ENCODE peak calls at places on chromosome 13, in eight cellular contexts. I is DND-41, L is endothelial cell, D is thoracic aorta, C is WTC11, J is AG04450, U is lower lobe of right lung, O is transverse colon. A is an unnamed sample.
A peak's percentile ranks its signal among the peaks of the same experiment; 100 is the strongest.

GRCh38 chr13:111383591-111384440 is 63.4 kb downstream of the TEX29 start:
- DNase-seq in U (no peak), I (no peak), L (no peak), D (no peak), O (no peak), J (no peak), C (no peak), A (no peak)

GRCh38 chr13:80361883-80362327 is 21.0 kb upstream of the SPRY2 start:
- DNase-seq in U (no peak), C (no peak), O (no peak), L (no peak), D (no peak), I (no peak), J (no peak), A (peak; percentile 5)

GRCh38 chr13:88000239-88000638 is 329.1 kb downstream of the SLITRK5 start:
- DNase-seq in I (no peak), D (no peak), O (no peak), C (no peak), J (no peak), L (no peak), U (no peak), A (no peak)

GRCh38 chr13:112198611-112199010 is 131.7 kb downstream of the SOX1 start:
- DNase-seq in J (no peak), D (no peak), I (no peak), C (no peak), O (no peak), L (no peak), U (no peak), A (no peak)

GRCh38 chr13:75461314-75461713 is 20.7 kb downstream of the TBC1D4 start:
- DNase-seq in C (no peak), L (no peak), I (no peak), U (no peak), O (no peak), J (no peak), D (no peak), A (no peak)

GRCh38 chr13:111248822-111249221 is 71.6 kb upstream of the TEX29 start:
- DNase-seq in I (no peak), U (no peak), C (no peak), D (no peak), J (no peak), L (no peak), O (no peak), A (no peak)

GRCh38 chr13:79445968-79446645 is 34.8 kb upstream of the NDFIP2 start:
- DNase-seq in O (no peak), J (no peak), D (no peak), L (no peak), I (peak; percentile 60), U (no peak), C (peak; percentile 35), A (no peak)

GRCh38 chr13:50521750-50522149 is 321.7 kb downstream of the DLEU7 start:
- DNase-seq in J (no peak), O (no peak), U (no peak), L (no peak), C (no peak), D (no peak), I (no peak), A (peak; percentile 27)

GRCh38 chr13:111043575-111043982 is 71.5 kb upstream of the ARHGEF7 start:
- DNase-seq in O (no peak), U (no peak), L (no peak), J (no peak), I (no peak), C (no peak), D (no peak), A (no peak)

GRCh38 chr13:40550130-40550529 is 116.3 kb downstream of the FOXO1 start:
- DNase-seq in U (no peak), J (no peak), O (no peak), L (no peak), I (no peak), D (no peak), C (no peak), A (no peak)

GRCh38 chr13:29428310-29428991 is 167.0 kb downstream of the SLC7A1 start:
- DNase-seq in C (peak; percentile 65), J (no peak), D (no peak), O (no peak), U (no peak), L (peak; percentile 39), I (no peak), A (peak; percentile 52)

GRCh38 chr13:32022292-32022691 is 9.3 kb upstream of the FRY start:
- DNase-seq in I (no peak), C (no peak), D (no peak), L (no peak), J (no peak), O (no peak), U (no peak), A (peak; percentile 35)

GRCh38 chr13:41700790-41701310 is 243.5 kb downstream of the RGCC start:
- DNase-seq in J (peak; percentile 18), U (no peak), L (no peak), C (no peak), I (no peak), O (no peak), D (no peak), A (no peak)

GRCh38 chr13:25069236-25069635 is 26.7 kb upstream of the PABPC3 start:
- DNase-seq in J (no peak), O (no peak), I (no peak), D (no peak), C (no peak), U (no peak), L (no peak), A (no peak)

GRCh38 chr13:46359731-46360130 is 27.3 kb downstream of the RUBCNL start:
- DNase-seq in I (no peak), O (no peak), U (no peak), D (no peak), J (no peak), C (no peak), L (no peak), A (no peak)

GRCh38 chr13:28128030-28128429 is 10.3 kb upstream of the PAN3 start:
- DNase-seq in L (no peak), C (no peak), J (no peak), I (no peak), U (no peak), D (no peak), O (no peak), A (no peak)

GRCh38 chr13:25659091-25659502 is 287.3 kb downstream of the ATP8A2 start:
- DNase-seq in U (no peak), C (no peak), I (no peak), D (no peak), J (no peak), O (no peak), L (no peak), A (no peak)

GRCh38 chr13:23268441-23268840 is 87.7 kb downstream of the SGCG start:
- DNase-seq in U (no peak), D (no peak), I (no peak), J (no peak), L (no peak), C (no peak), O (no peak), A (no peak)

DNA sequence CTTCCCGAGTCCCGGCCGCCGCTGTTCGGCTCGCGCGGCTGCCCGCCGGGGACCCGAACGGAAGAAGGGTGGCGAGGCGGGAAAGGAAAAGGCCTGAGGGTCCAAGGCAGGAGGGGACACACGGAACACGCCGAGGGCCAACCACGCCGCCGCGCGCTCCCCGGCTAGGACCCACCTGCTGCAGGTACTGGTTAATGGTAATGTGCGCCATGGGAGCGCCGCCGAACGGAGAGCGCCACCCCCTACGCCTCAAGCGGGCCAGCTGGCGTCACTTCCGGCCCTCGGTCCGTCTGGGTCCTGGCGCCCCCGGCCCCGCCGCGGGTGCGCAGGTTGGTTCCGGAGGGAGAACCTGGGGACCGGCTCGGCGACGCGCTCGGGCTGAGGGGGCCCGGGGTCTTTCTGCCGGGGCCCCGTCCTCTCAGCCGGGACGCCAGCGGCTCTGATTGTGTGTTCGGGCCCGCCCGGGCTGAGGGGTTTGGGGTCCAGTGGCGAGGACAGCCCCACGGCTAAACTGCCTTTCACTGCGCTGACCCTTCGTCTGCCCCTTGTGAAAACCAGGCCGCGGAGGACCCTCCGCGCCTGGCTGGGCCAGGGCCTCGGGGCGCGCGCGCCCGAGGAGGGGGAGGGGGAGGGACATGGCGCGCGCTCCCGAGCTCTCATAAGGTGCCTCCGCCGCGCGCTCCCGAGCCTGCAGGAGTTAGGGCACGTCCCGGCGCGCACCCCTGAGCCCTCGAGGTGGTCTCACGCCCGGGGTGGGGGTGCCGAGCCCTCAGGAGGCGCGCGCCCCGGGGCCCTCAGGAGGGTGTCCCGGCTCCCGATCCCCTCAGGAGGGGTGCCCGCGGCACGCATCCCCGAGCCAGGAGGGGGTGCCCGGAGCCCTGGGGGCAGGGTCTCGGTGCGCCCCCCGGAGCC is at the start of gene PCID2:
- DNase-seq in O (peak; percentile 91), L (peak; percentile 85), J (no peak), C (peak; percentile 89), U (peak; percentile 95), I (peak; percentile 90), D (peak; percentile 68), A (peak; percentile 88)
- TF ChIP-seq CTCF in O (no peak), L (no peak), J (no peak), C (no peak), U (no peak), I (no peak), D (no peak), A (no peak)

DNA sequence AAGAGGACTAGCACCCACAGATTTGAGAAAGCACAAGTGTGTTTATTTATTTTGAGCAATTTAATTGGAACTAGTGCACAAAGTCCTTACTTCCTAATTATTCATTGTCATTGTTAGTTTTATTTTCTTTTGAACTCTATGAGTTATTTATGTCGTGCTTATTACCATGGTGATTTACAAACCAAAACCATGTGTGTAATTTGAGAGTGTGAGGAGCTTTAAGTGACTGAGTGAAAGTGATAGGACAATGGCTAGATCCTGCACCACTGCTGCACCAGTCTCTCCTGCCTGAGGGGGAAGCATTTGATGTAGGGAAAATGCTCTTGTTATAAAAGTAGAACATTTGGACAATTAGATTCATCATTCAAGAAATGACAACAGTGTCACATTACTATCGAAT is 172.3 kb upstream of the KLF12 start:
- DNase-seq in I (no peak), C (no peak), L (no peak), O (no peak), J (no peak), D (no peak), U (no peak), A (no peak)
- TF ChIP-seq CTCF in I (peak; percentile 13), C (no peak), L (no peak), O (no peak), J (peak; percentile 23), D (no peak), U (no peak), A (no peak)

GRCh38 chr13:66543780-66544179 is 686.4 kb downstream of the PCDH9 start:
- DNase-seq in U (no peak), J (no peak), D (no peak), I (no peak), O (no peak), C (peak; percentile 15), L (no peak), A (no peak)
- TF ChIP-seq CTCF in U (no peak), J (no peak), D (no peak), I (peak; percentile 13), O (no peak), C (no peak), L (no peak), A (no peak)

DNA sequence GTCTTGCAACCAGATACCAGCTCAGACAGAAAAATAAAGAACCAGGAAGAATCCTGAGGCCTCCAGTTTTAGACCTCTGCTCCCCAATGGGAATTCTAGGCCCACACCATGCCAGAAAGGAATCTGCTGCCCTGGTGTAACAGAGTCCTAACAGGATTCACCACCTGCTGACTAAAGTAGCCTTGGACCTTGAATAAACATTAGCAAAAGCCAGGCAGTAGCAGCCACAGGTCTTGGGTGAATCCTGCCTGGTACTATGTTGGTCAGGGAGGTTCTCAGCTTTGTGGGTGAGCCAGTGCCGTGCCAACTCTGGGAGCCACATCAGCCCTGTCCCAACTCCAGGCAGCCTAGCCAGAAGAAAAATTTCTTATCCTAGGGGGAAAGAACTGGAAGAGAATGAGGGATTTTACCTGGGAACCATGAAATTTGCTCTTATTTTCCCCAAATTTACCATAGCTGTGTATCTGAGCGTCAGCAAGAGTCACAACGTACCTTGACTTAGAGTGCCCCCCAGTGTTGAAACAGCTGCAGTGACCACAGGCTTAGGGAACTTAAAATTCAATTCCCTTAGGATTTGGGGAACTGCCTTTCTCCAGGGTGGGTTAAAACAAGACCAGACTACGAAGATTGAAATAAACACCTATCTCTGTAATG is 1895.6 kb upstream of the PRR20A start:
- DNase-seq in J (no peak), L (peak; percentile 42), O (no peak), I (no peak), C (peak; percentile 62), U (no peak), D (no peak), A (peak; percentile 14)
- TF ChIP-seq CTCF in J (no peak), L (peak; percentile 69), O (no peak), I (peak; percentile 55), C (peak; percentile 76), U (no peak), D (no peak), A (peak; percentile 35)